ENCODE peak calls at places on chromosome 20, in seven cellular contexts. One of them, this sample, is unnamed.

GRCh38 chr20:53731595-53731994 is 138.0 kb upstream of the ZNF217 start:
- DNase-seq in NCI-H226: no peak
- DNase-seq in GM23338: no peak
- DNase-seq in NCI-H2107: no peak
- DNase-seq in M059J: no peak
- DNase-seq in NCI-H460: no peak
- DNase-seq in psoas muscle: no peak
- DNase-seq in this sample: no peak

GRCh38 chr20:16749573-16749972 is 1.4 kb downstream of the OTOR start:
- DNase-seq in M059J: no peak
- DNase-seq in psoas muscle: no peak
- DNase-seq in NCI-H226: no peak
- DNase-seq in GM23338: peak
- DNase-seq in NCI-H460: no peak
- DNase-seq in NCI-H2107: no peak
- DNase-seq in this sample: no peak

GRCh38 chr20:52209154-52209571 is 17.6 kb upstream of the ZFP64 start:
- DNase-seq in NCI-H460: no peak
- DNase-seq in GM23338: peak
- DNase-seq in NCI-H2107: no peak
- DNase-seq in M059J: no peak
- DNase-seq in NCI-H226: no peak
- DNase-seq in psoas muscle: no peak
- DNase-seq in this sample: no peak

GRCh38 chr20:4162766-4163165 is 147.4 kb upstream of the RNF24 start:
- DNase-seq in NCI-H226: no peak
- DNase-seq in NCI-H2107: no peak
- DNase-seq in NCI-H460: no peak
- DNase-seq in M059J: no peak
- DNase-seq in psoas muscle: no peak
- DNase-seq in GM23338: no peak
- DNase-seq in this sample: no peak

GRCh38 chr20:7728373-7728772 is 211.9 kb downstream of the HAO1 start:
- DNase-seq in NCI-H226: no peak
- DNase-seq in M059J: peak
- DNase-seq in GM23338: no peak
- DNase-seq in NCI-H2107: no peak
- DNase-seq in NCI-H460: no peak
- DNase-seq in psoas muscle: no peak
- DNase-seq in this sample: peak

GRCh38 chr20:19934792-19935491 is 82.2 kb upstream of the NAA20 start:
- DNase-seq in NCI-H226: no peak
- DNase-seq in NCI-H2107: peak
- DNase-seq in M059J: no peak
- DNase-seq in NCI-H460: no peak
- DNase-seq in psoas muscle: peak
- DNase-seq in GM23338: no peak
- DNase-seq in this sample: peak

GRCh38 chr20:63585616-63586565 is 11.9 kb upstream of the HELZ2 start:
- DNase-seq in NCI-H226: no peak
- DNase-seq in NCI-H2107: no peak
- DNase-seq in GM23338: no peak
- DNase-seq in psoas muscle: no peak
- DNase-seq in M059J: no peak
- DNase-seq in NCI-H460: no peak
- DNase-seq in this sample: no peak

GRCh38 chr20:33852971-33853813 is 42.0 kb downstream of the CHMP4B start:
- DNase-seq in NCI-H460: no peak
- DNase-seq in NCI-H2107: no peak
- DNase-seq in NCI-H226: no peak
- DNase-seq in M059J: no peak
- DNase-seq in psoas muscle: no peak
- DNase-seq in GM23338: no peak
- DNase-seq in this sample: no peak

GRCh38 chr20:11902264-11902663 is 15.4 kb upstream of the BTBD3 start:
- DNase-seq in GM23338: no peak
- DNase-seq in NCI-H460: no peak
- DNase-seq in NCI-H226: no peak
- DNase-seq in NCI-H2107: peak
- DNase-seq in psoas muscle: no peak
- DNase-seq in M059J: peak
- DNase-seq in this sample: peak

GRCh38 chr20:11976966-11977365 is 59.3 kb downstream of the BTBD3 start:
- DNase-seq in NCI-H460: no peak
- DNase-seq in M059J: no peak
- DNase-seq in GM23338: no peak
- DNase-seq in NCI-H226: no peak
- DNase-seq in NCI-H2107: no peak
- DNase-seq in psoas muscle: no peak
- DNase-seq in this sample: peak

GRCh38 chr20:38275815-38276550 is 15.4 kb upstream of the KIAA1755 start:
- DNase-seq in NCI-H460: peak
- DNase-seq in NCI-H2107: no peak
- DNase-seq in GM23338: no peak
- DNase-seq in psoas muscle: no peak
- DNase-seq in NCI-H226: peak
- DNase-seq in M059J: peak
- DNase-seq in this sample: peak

GRCh38 chr20:8909596-8909995 is 159.3 kb upstream of the PLCB4 start:
- DNase-seq in NCI-H2107: no peak
- DNase-seq in NCI-H226: no peak
- DNase-seq in NCI-H460: no peak
- DNase-seq in M059J: no peak
- DNase-seq in psoas muscle: no peak
- DNase-seq in GM23338: no peak
- DNase-seq in this sample: no peak

GRCh38 chr20:60658661-60659060 is 593.4 kb upstream of the CDH4 start:
- DNase-seq in M059J: no peak
- DNase-seq in NCI-H2107: no peak
- DNase-seq in psoas muscle: no peak
- DNase-seq in NCI-H460: no peak
- DNase-seq in NCI-H226: no peak
- DNase-seq in GM23338: no peak
- DNase-seq in this sample: no peak

GRCh38 chr20:11249239-11249638 is 575.4 kb upstream of the JAG1 start:
- DNase-seq in NCI-H226: no peak
- DNase-seq in GM23338: no peak
- DNase-seq in psoas muscle: no peak
- DNase-seq in M059J: no peak
- DNase-seq in NCI-H2107: no peak
- DNase-seq in NCI-H460: no peak
- DNase-seq in this sample: no peak

This sample was measured in RPMI7951.